ENCODE peak calls at places on chromosomes 12 and 14, in six cellular contexts. F is GM23338, S is PC-3, O is HCT116, W is MM.1S, U is hepatocyte. G is an unnamed sample.
A peak's percentile ranks its signal among the peaks of the same experiment; 100 is the strongest.

GRCh38 chr14:105294142-105294597 is 6.6 kb downstream of the BRF1 start:
- DNase-seq in F (no peak), S (no peak), O (no peak), W (no peak), U (no peak), G (no peak)

GRCh38 chr14:50231475-50232275 is at the start of gene SOS2:
- DNase-seq in F (peak; percentile 94), S (peak; percentile 78), O (peak; percentile 62), W (peak; percentile 68), U (peak; percentile 96), G (peak; percentile 58)

GRCh38 chr14:51342226-51342625 is 102.2 kb downstream of the TMX1 start:
- DNase-seq in F (no peak), S (peak; percentile 97), O (no peak), W (no peak), U (no peak), G (peak; percentile 84)

GRCh38 chr12:69019082-69019481 is 86.1 kb upstream of the CPM start:
- DNase-seq in F (no peak), S (no peak), O (no peak), W (no peak), U (no peak), G (no peak)

GRCh38 chr12:15216036-15216889 is 5.0 kb downstream of the RERG start:
- DNase-seq in F (no peak), S (no peak), O (no peak), W (no peak), U (no peak), G (peak; percentile 61)

GRCh38 chr14:104035300-104035699 is 50.2 kb upstream of the ASPG start:
- DNase-seq in F (no peak), S (no peak), O (no peak), W (no peak), U (no peak), G (no peak)

GRCh38 chr14:101017806-101018560 is 114.5 kb upstream of the RTL1 start:
- DNase-seq in F (no peak), S (no peak), O (no peak), W (no peak), U (no peak), G (no peak)

GRCh38 chr12:130540376-130540775 is 175.7 kb downstream of the RIMBP2 start:
- DNase-seq in F (no peak), S (no peak), O (no peak), W (no peak), U (no peak), G (no peak)

GRCh38 chr12:10354502-10354901 is 35.3 kb downstream of the KLRK1 start:
- DNase-seq in F (no peak), S (peak; percentile 46), O (no peak), W (no peak), U (peak; percentile 53), G (peak; percentile 82)

GRCh38 chr12:19144287-19144686 is 14.8 kb downstream of the PLEKHA5 start:
- DNase-seq in F (no peak), S (no peak), O (no peak), W (no peak), U (no peak), G (no peak)

GRCh38 chr12:94648578-94648977 is 1.8 kb downstream of the TMCC3 start:
- DNase-seq in F (no peak), S (peak; percentile 83), O (no peak), W (no peak), U (no peak), G (no peak)

GRCh38 chr14:35806006-35806907 is 2.8 kb downstream of the RALGAPA1 start:
- DNase-seq in F (no peak), S (no peak), O (no peak), W (no peak), U (no peak), G (no peak)

GRCh38 chr14:61733972-61734371 is 28.2 kb upstream of the SNAPC1 start:
- DNase-seq in F (no peak), S (peak; percentile 66), O (no peak), W (no peak), U (no peak), G (no peak)

GRCh38 chr14:104359969-104360442 is 219.6 kb upstream of the C14orf180 start:
- DNase-seq in F (no peak), S (no peak), O (no peak), W (no peak), U (no peak), G (no peak)

GRCh38 chr14:21092147-21093011 is 6.1 kb downstream of the ZNF219 start:
- DNase-seq in F (peak; percentile 91), S (peak; percentile 73), O (peak; percentile 40), W (peak; percentile 70), U (peak; percentile 86), G (no peak)

GRCh38 chr14:71397371-71397770 is 490.1 kb downstream of the PCNX1 start:
- DNase-seq in F (no peak), S (no peak), O (no peak), W (no peak), U (no peak), G (no peak)

GRCh38 chr12:121989951-121990647 is 31.6 kb upstream of the BCL7A start:
- DNase-seq in F (no peak), S (no peak), O (no peak), W (no peak), U (no peak), G (no peak)

GRCh38 chr12:13181375-13182070 is 15.0 kb upstream of the EMP1 start:
- DNase-seq in F (no peak), S (no peak), O (no peak), W (peak; percentile 36), U (no peak), G (no peak)

GRCh38 chr12:51059086-51059485 is 11.0 kb downstream of the LETMD1 start:
- DNase-seq in F (no peak), S (no peak), O (no peak), W (no peak), U (no peak), G (no peak)

GRCh38 chr14:61503167-61503801 is 181.9 kb downstream of the PRKCH start:
- DNase-seq in F (no peak), S (no peak), O (no peak), W (no peak), U (no peak), G (no peak)

GRCh38 chr12:38417101-38417500 is 100.5 kb downstream of the ALG10B start:
- DNase-seq in F (no peak), S (peak; percentile 65), O (no peak), W (no peak), U (no peak), G (peak; percentile 2)

GRCh38 chr14:101120636-101121398 is 217.3 kb upstream of the RTL1 start:
- DNase-seq in F (no peak), S (no peak), O (no peak), W (no peak), U (no peak), G (no peak)

DNA sequence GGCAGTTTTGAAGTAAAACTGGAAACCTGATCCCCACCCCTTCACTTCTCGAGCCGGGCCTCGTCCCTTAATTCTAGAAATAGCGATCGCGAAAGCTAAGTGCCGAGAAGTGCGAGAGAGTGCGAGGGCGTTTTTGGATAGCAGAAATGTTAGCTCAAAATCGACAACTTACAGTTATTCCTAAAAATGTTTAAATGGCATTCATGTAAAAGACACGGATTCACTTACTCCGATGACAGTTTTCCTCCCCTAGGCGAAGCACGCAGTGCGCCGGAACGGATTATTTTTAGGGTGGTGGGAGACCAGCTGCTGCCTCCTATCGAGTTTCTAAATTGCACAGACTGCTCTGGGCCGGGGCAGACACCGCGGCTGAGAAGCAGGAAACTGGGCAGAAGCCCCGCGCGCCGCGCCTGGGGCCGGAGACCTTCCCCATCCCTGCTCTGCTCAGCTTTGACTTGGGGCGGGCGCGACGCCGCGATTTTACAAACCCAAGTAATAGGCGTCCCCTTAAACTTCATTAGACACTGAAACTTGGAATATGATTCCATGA is at the start of gene ABCC9:
- DNase-seq in F (peak; percentile 63), S (no peak), O (no peak), W (no peak), U (peak; percentile 46), G (no peak)
- TF ChIP-seq EZH2 in F (peak; percentile 29), S (no peak), O (no peak), W (no peak), U (no peak), G (no peak)

DNA sequence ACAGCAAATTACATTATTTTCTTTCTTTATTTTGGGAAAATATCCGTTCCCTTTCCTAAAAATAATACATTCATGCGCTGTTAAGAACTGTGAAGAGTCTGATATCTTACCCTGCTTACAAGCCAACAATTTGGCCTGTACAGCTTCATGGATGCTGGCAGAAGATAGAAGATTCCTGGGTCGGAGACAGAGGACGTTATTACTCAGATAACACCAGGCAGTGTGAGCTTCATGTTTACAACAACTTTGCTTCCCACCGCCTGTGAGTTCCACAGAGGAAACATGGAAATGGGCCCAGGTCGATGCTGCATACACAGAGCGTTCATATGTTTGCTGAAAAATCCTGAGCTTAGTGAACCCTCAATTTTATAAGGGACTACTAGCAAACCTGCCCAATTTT is 705.6 kb upstream of the SEL1L start:
- DNase-seq in F (no peak), S (no peak), O (no peak), W (no peak), U (no peak), G (no peak)
- H3K9me2 ChIP-seq in F (no peaks in the 10 kb centered on the region), S (no peaks in the 10 kb centered on the region), O (no peaks in the 10 kb centered on the region), W (no peaks in the 10 kb centered on the region), U (no peaks in the 10 kb centered on the region), G (no peaks in the 10 kb centered on the region)

DNA sequence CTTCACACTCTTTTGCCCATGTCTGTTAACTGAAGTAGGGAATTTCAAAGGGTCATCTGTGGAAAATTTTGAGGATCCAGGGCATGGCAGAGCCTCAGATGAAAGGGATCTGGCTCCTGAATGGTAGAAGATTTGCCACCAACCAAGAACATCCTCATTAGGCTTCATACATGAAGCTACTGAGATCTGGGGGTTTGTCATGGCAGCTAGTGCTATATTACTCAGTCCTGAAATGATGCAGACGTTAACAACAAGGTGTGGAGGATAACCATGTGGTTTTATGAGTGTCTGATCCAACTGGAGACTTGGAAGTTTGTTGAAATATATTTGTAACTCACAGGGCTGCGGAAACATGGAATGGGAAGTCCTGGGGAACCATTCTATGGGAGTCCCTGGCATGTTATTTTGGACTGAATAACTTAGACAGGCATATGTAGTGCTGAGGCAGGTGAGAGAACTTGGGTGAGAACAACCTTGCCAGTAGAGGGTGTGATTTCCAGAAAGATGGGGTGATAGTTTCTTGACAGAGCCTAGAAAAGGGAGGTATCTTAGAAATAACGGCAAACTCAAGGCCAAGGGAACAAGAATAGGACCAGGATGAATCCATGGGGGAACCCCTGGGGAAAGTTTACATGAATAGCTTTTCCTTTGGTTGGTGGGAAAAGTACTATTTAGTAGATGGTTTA is 42.0 kb upstream of the C12orf75 start:
- DNase-seq in F (no peak), S (no peak), O (no peak), W (no peak), U (no peak), G (no peak)
- TF ChIP-seq CTCF in F (peak; percentile 32), S (peak; percentile 16), O (no peak), W (no peak), U (no peak), G (no peak)

DNA sequence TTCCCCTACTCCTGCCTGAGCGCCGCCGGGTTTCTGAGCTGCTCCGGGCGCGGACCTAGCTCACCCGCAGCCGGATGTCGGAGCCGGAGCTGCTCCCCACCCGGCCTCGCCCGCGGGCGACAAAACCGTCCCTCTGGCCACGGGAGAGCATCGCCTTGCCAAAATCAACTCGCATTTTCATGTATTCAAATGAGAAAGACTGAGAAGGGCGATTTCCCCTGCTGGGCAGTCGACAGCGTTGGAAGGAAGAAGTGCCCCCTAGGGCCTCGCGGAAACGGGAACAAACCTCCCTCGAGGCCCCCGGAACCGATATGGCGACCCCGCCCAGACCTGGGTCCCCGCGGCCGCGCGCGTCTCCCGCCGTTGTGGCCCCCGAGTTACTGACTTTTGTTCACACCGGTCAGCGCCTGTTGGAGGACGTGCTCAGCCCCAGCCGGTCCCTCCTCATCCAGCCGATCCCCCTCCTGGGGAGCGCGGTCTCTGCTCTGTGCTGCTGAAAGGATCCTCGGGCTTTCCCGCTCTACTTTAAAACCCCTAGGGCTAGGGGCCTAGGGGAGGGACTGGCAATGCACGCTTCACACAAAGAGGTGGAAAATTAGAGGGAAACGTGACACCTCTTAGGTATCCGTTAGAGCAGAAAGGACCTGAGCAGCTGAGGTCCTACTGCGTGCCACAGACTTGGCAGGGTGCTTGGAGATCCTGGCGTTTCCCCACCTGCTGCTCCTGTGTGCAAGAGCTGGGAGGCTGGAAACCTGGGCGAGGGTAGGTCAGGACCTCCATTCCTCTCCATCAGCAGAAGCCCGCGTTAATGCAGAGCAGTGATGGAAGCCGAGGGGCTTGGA is 4.3 kb downstream of the TTC6 start:
- DNase-seq in F (peak; percentile 82), S (peak; percentile 63), O (no peak), W (no peak), U (peak; percentile 40), G (no peak)
- TF ChIP-seq EZH2 in F (peak; percentile 56), S (no peak), O (no peak), W (no peak), U (no peak), G (no peak)